ENCODE peak calls at places on chromosome 10, in six cellular contexts. One of them, this sample, is unnamed.

GRCh38 chr10:112689327-112689726 is 242.3 kb downstream of the VTI1A start:
- DNase-seq in A549: peak
- DNase-seq in GM12865: no peak
- DNase-seq in HAP-1: peak
- DNase-seq in right atrium auricular region: no peak
- DNase-seq in fibroblast of the aortic adventitia: peak
- DNase-seq in this sample: no peak

GRCh38 chr10:19825690-19826089 is 9.5 kb downstream of the PLXDC2 start:
- DNase-seq in A549: no peak
- DNase-seq in GM12865: no peak
- DNase-seq in HAP-1: no peak
- DNase-seq in right atrium auricular region: no peak
- DNase-seq in fibroblast of the aortic adventitia: no peak
- DNase-seq in this sample: no peak

GRCh38 chr10:78812571-78813318 is 256.0 kb upstream of the ZMIZ1 start:
- DNase-seq in A549: no peak
- DNase-seq in GM12865: no peak
- DNase-seq in HAP-1: no peak
- DNase-seq in right atrium auricular region: no peak
- DNase-seq in fibroblast of the aortic adventitia: no peak
- DNase-seq in this sample: no peak

GRCh38 chr10:121978511-121978910 is 3.5 kb upstream of the NSMCE4A start:
- DNase-seq in A549: no peak
- DNase-seq in GM12865: no peak
- DNase-seq in HAP-1: no peak
- DNase-seq in right atrium auricular region: no peak
- DNase-seq in fibroblast of the aortic adventitia: no peak
- DNase-seq in this sample: no peak

GRCh38 chr10:99435986-99436633 is 5.7 kb upstream of the GOT1 start:
- DNase-seq in A549: peak
- DNase-seq in GM12865: peak
- DNase-seq in HAP-1: peak
- DNase-seq in right atrium auricular region: no peak
- DNase-seq in fibroblast of the aortic adventitia: peak
- DNase-seq in this sample: no peak

GRCh38 chr10:91864744-91865143 is 44.5 kb downstream of the FGFBP3 start:
- DNase-seq in A549: no peak
- DNase-seq in GM12865: no peak
- DNase-seq in HAP-1: no peak
- DNase-seq in right atrium auricular region: no peak
- DNase-seq in fibroblast of the aortic adventitia: no peak
- DNase-seq in this sample: no peak

GRCh38 chr10:21261705-21262285 is 263.7 kb downstream of the SKIDA1 start:
- DNase-seq in A549: no peak
- DNase-seq in GM12865: no peak
- DNase-seq in HAP-1: no peak
- DNase-seq in right atrium auricular region: no peak
- DNase-seq in fibroblast of the aortic adventitia: no peak
- DNase-seq in this sample: no peak

GRCh38 chr10:42937649-42938180 is 139.2 kb upstream of the RET start:
- DNase-seq in A549: no peak
- DNase-seq in GM12865: no peak
- DNase-seq in HAP-1: no peak
- DNase-seq in right atrium auricular region: peak
- DNase-seq in fibroblast of the aortic adventitia: no peak
- DNase-seq in this sample: no peak

GRCh38 chr10:78552261-78552811 is 516.4 kb upstream of the ZMIZ1 start:
- DNase-seq in A549: no peak
- DNase-seq in GM12865: no peak
- DNase-seq in HAP-1: no peak
- DNase-seq in right atrium auricular region: peak
- DNase-seq in fibroblast of the aortic adventitia: peak
- DNase-seq in this sample: peak

GRCh38 chr10:132443605-132443997 is 46.6 kb downstream of the PWWP2B start:
- DNase-seq in A549: peak
- DNase-seq in GM12865: no peak
- DNase-seq in HAP-1: no peak
- DNase-seq in right atrium auricular region: no peak
- DNase-seq in fibroblast of the aortic adventitia: no peak
- DNase-seq in this sample: no peak

GRCh38 chr10:72899545-72899944 is 6.0 kb downstream of the OIT3 start:
- DNase-seq in A549: no peak
- DNase-seq in GM12865: no peak
- DNase-seq in HAP-1: no peak
- DNase-seq in right atrium auricular region: no peak
- DNase-seq in fibroblast of the aortic adventitia: no peak
- DNase-seq in this sample: no peak

GRCh38 chr10:44792119-44792783 is 118.9 kb upstream of the TMEM72 start:
- DNase-seq in A549: no peak
- DNase-seq in GM12865: no peak
- DNase-seq in HAP-1: no peak
- DNase-seq in right atrium auricular region: no peak
- DNase-seq in fibroblast of the aortic adventitia: peak
- DNase-seq in this sample: no peak

GRCh38 chr10:79246209-79246581 is 101.1 kb upstream of the PPIF start:
- DNase-seq in A549: no peak
- DNase-seq in GM12865: peak
- DNase-seq in HAP-1: no peak
- DNase-seq in right atrium auricular region: peak
- DNase-seq in fibroblast of the aortic adventitia: peak
- DNase-seq in this sample: peak

GRCh38 chr10:8499312-8499711 is 444.8 kb downstream of the GATA3 start:
- DNase-seq in A549: no peak
- DNase-seq in GM12865: no peak
- DNase-seq in HAP-1: no peak
- DNase-seq in right atrium auricular region: no peak
- DNase-seq in fibroblast of the aortic adventitia: no peak
- DNase-seq in this sample: no peak

GRCh38 chr10:106557951-106558733 is 606.4 kb downstream of the SORCS1 start:
- DNase-seq in A549: peak
- DNase-seq in GM12865: no peak
- DNase-seq in HAP-1: no peak
- DNase-seq in right atrium auricular region: no peak
- DNase-seq in fibroblast of the aortic adventitia: peak
- DNase-seq in this sample: no peak

GRCh38 chr10:74097776-74098175 is 52.9 kb downstream of the AP3M1 start:
- DNase-seq in A549: peak
- DNase-seq in GM12865: no peak
- DNase-seq in HAP-1: no peak
- DNase-seq in right atrium auricular region: no peak
- DNase-seq in fibroblast of the aortic adventitia: no peak
- DNase-seq in this sample: no peak

GRCh38 chr10:63237396-63237795 is 104.3 kb downstream of the NRBF2 start:
- DNase-seq in A549: no peak
- DNase-seq in GM12865: no peak
- DNase-seq in HAP-1: no peak
- DNase-seq in right atrium auricular region: no peak
- DNase-seq in fibroblast of the aortic adventitia: no peak
- DNase-seq in this sample: no peak

GRCh38 chr10:34826221-34826620 is 11.1 kb upstream of the PARD3 start:
- DNase-seq in A549: no peak
- DNase-seq in GM12865: no peak
- DNase-seq in HAP-1: no peak
- DNase-seq in right atrium auricular region: no peak
- DNase-seq in fibroblast of the aortic adventitia: no peak
- DNase-seq in this sample: no peak

GRCh38 chr10:71927669-71928592 is 36.3 kb upstream of the CHST3 start:
- DNase-seq in A549: peak
- DNase-seq in GM12865: no peak
- DNase-seq in HAP-1: no peak
- DNase-seq in right atrium auricular region: no peak
- DNase-seq in fibroblast of the aortic adventitia: peak
- DNase-seq in this sample: no peak

GRCh38 chr10:73589538-73590126 is 1.5 kb downstream of the USP54 start:
- DNase-seq in A549: no peak
- DNase-seq in GM12865: no peak
- DNase-seq in HAP-1: no peak
- DNase-seq in right atrium auricular region: no peak
- DNase-seq in fibroblast of the aortic adventitia: no peak
- DNase-seq in this sample: no peak

GRCh38 chr10:52472406-52473146 is 158.5 kb downstream of the DKK1 start:
- DNase-seq in A549: peak
- DNase-seq in GM12865: no peak
- DNase-seq in HAP-1: no peak
- DNase-seq in right atrium auricular region: no peak
- DNase-seq in fibroblast of the aortic adventitia: no peak
- DNase-seq in this sample: no peak

GRCh38 chr10:100978896-100979185 is 8.5 kb downstream of the MRPL43 start:
- DNase-seq in A549: no peak
- DNase-seq in GM12865: no peak
- DNase-seq in HAP-1: no peak
- DNase-seq in right atrium auricular region: no peak
- DNase-seq in fibroblast of the aortic adventitia: no peak
- DNase-seq in this sample: peak

GRCh38 chr10:79336739-79337138 is 10.5 kb upstream of the PPIF start:
- DNase-seq in A549: no peak
- DNase-seq in GM12865: no peak
- DNase-seq in HAP-1: no peak
- DNase-seq in right atrium auricular region: no peak
- DNase-seq in fibroblast of the aortic adventitia: no peak
- DNase-seq in this sample: no peak

GRCh38 chr10:51718804-51719291 is 19.5 kb upstream of the CSTF2T start:
- DNase-seq in A549: peak
- DNase-seq in GM12865: no peak
- DNase-seq in HAP-1: no peak
- DNase-seq in right atrium auricular region: no peak
- DNase-seq in fibroblast of the aortic adventitia: peak
- DNase-seq in this sample: no peak

GRCh38 chr10:86747796-86748581 is 8.4 kb upstream of the BMPR1A start:
- DNase-seq in A549: peak
- DNase-seq in GM12865: no peak
- DNase-seq in HAP-1: peak
- DNase-seq in right atrium auricular region: no peak
- DNase-seq in fibroblast of the aortic adventitia: no peak
- DNase-seq in this sample: no peak

GRCh38 chr10:121033371-121033770 is 182.2 kb downstream of the WDR11 start:
- DNase-seq in A549: no peak
- DNase-seq in GM12865: no peak
- DNase-seq in HAP-1: no peak
- DNase-seq in right atrium auricular region: no peak
- DNase-seq in fibroblast of the aortic adventitia: no peak
- DNase-seq in this sample: no peak

DNA sequence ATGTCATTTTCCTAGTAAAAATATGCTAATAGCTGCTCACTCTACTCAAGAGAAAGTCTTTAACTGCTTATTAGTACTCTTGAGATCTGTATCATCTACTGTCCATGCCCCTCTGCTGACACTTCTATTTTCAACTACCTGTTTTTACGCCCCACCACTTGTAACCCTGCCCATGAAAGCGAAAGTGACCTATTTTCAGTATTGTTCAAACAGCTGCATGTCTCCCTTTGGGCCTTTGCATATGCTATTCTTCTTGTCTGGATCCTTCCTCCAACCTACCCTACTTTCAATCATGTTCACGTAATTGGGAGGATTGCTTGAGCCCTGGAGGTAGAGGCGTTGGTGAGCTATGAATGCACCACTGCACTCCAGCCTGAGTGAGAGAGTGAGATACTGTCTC is 1481.3 kb downstream of the GATA3 start:
- DNase-seq in A549: no peak
- DNase-seq in GM12865: peak
- DNase-seq in HAP-1: peak
- DNase-seq in right atrium auricular region: no peak
- DNase-seq in fibroblast of the aortic adventitia: no peak
- DNase-seq in this sample: no peak
- H3K4me3 ChIP-seq in A549: no peak
- H3K4me3 ChIP-seq in GM12865: no peak
- H3K4me3 ChIP-seq in HAP-1: no peak
- H3K4me3 ChIP-seq in right atrium auricular region: no peak
- H3K4me3 ChIP-seq in fibroblast of the aortic adventitia: no peak
- H3K4me3 ChIP-seq in this sample: no peak

DNA sequence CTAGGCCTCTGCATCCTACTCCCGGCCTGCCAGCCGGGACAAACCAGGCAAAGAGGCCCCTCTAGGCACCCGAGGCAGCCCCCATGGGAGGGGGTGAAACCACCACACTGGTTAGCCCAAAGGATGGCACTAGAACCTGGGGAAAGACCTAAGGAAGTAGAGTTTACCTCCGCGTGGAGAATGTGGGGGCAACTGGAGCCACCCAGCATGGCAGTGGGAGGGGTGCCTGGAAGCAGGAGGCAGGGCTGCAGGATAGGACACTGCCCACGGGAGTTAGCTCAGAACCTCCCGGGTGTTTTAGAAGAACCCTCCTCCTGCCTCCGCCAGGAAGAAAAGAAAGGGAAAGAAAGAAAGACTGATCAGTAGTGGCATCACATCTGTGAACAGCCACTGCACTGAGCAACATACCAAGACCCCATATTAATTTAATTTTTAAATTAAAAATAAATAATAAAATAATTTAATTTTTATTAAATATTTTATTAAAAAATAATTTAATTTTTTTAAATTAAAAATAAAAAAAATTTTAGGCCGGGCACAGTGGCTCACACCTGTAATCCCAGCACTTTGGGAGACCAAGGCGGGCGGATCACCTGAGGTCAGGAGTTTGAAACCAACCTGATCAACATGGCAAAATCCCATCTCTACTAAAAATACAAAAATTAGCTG is 11.2 kb downstream of the AIFM2 start:
- DNase-seq in A549: no peak
- DNase-seq in GM12865: no peak
- DNase-seq in HAP-1: no peak
- DNase-seq in right atrium auricular region: no peak
- DNase-seq in fibroblast of the aortic adventitia: no peak
- DNase-seq in this sample: peak
- H3K4me3 ChIP-seq in A549: no peak
- H3K4me3 ChIP-seq in GM12865: no peak
- H3K4me3 ChIP-seq in HAP-1: no peak
- H3K4me3 ChIP-seq in right atrium auricular region: no peak
- H3K4me3 ChIP-seq in fibroblast of the aortic adventitia: no peak
- H3K4me3 ChIP-seq in this sample: no peak

GRCh38 chr10:24341371-24341770 is 132.4 kb downstream of the KIAA1217 start:
- DNase-seq in A549: no peak
- DNase-seq in GM12865: no peak
- DNase-seq in HAP-1: no peak
- DNase-seq in right atrium auricular region: no peak
- DNase-seq in fibroblast of the aortic adventitia: peak
- DNase-seq in this sample: no peak
- H3K4me3 ChIP-seq in A549: no peak
- H3K4me3 ChIP-seq in GM12865: no peak
- H3K4me3 ChIP-seq in HAP-1: no peak
- H3K4me3 ChIP-seq in right atrium auricular region: no peak
- H3K4me3 ChIP-seq in fibroblast of the aortic adventitia: no peak
- H3K4me3 ChIP-seq in this sample: no peak

DNA sequence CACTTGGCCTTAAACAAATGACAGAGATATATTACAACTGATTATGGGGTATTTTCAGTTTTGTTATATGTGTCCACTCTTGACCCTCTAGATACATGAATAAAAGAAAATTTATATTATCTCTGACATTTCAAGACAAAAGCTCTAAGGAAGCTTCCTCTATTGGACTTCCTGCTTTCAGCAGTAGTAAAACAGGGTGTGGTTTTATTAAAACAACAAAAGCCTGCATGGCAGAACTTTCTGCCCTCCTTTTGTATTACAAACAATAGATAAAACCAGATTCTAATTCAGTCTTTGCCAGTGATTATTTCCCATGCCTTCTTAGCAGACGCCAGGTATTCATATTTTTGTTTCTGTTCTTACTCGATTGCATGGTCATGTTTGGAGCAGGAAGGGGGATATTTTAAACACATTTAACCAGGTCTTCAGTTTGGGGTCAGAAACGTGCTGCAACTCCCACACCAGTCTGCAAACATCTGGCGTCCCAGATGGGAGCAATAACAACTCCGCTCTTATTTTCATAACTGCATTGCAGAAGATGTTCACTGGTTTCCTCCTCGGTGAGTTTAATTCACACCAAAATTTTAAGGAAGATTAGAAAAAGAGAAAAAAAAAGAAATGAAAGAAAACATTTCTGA is 52.6 kb upstream of the FAM204A start:
- DNase-seq in A549: no peak
- DNase-seq in GM12865: no peak
- DNase-seq in HAP-1: peak
- DNase-seq in right atrium auricular region: no peak
- DNase-seq in fibroblast of the aortic adventitia: no peak
- DNase-seq in this sample: no peak
- H3K4me3 ChIP-seq in A549: no peak
- H3K4me3 ChIP-seq in GM12865: no peak
- H3K4me3 ChIP-seq in HAP-1: no peak
- H3K4me3 ChIP-seq in right atrium auricular region: no peak
- H3K4me3 ChIP-seq in fibroblast of the aortic adventitia: no peak
- H3K4me3 ChIP-seq in this sample: peak

This sample was measured in coronary artery.